ENCODE peak calls at places on chromosomes 3 and 15, in six cellular contexts. One of them, this sample, is unnamed.

GRCh38 chr3:161137260-161137659 is 32.1 kb upstream of the B3GALNT1 start:
- DNase-seq in HT1080: no peak
- DNase-seq in NCI-H1092: no peak
- DNase-seq in ELR: no peak
- DNase-seq in activated CD8-positive, alpha-beta memory T cell treated with anti-CD3 and anti-CD28 coated beads for 1 hour: no peak
- DNase-seq in stimulated activated naive CD8-positive, alpha-beta T cell treated with anti-CD3 and anti-CD28 coated beads, Interleukin-15, Interleukin-2, amounts not matched to agents 100 U/mL and 50 U/mL, for 24 hours: no peak
- DNase-seq in this sample: no peak

GRCh38 chr3:112633191-112633590 is 7.8 kb downstream of the CCDC80 start:
- DNase-seq in HT1080: peak; percentile 47
- DNase-seq in NCI-H1092: no peak
- DNase-seq in ELR: peak; percentile 22
- DNase-seq in activated CD8-positive, alpha-beta memory T cell treated with anti-CD3 and anti-CD28 coated beads for 1 hour: no peak
- DNase-seq in stimulated activated naive CD8-positive, alpha-beta T cell treated with anti-CD3 and anti-CD28 coated beads, Interleukin-15, Interleukin-2, amounts not matched to agents 100 U/mL and 50 U/mL, for 24 hours: no peak
- DNase-seq in this sample: no peak

GRCh38 chr15:89099968-89100367 is 11.7 kb downstream of the ABHD2 start:
- DNase-seq in HT1080: no peak
- DNase-seq in NCI-H1092: no peak
- DNase-seq in ELR: no peak
- DNase-seq in activated CD8-positive, alpha-beta memory T cell treated with anti-CD3 and anti-CD28 coated beads for 1 hour: no peak
- DNase-seq in stimulated activated naive CD8-positive, alpha-beta T cell treated with anti-CD3 and anti-CD28 coated beads, Interleukin-15, Interleukin-2, amounts not matched to agents 100 U/mL and 50 U/mL, for 24 hours: no peak
- DNase-seq in this sample: no peak

GRCh38 chr15:48373855-48374421 is 42.7 kb downstream of the DUT start:
- DNase-seq in HT1080: peak; percentile 88
- DNase-seq in NCI-H1092: no peak
- DNase-seq in ELR: peak; percentile 71
- DNase-seq in activated CD8-positive, alpha-beta memory T cell treated with anti-CD3 and anti-CD28 coated beads for 1 hour: no peak
- DNase-seq in stimulated activated naive CD8-positive, alpha-beta T cell treated with anti-CD3 and anti-CD28 coated beads, Interleukin-15, Interleukin-2, amounts not matched to agents 100 U/mL and 50 U/mL, for 24 hours: no peak
- DNase-seq in this sample: no peak

GRCh38 chr3:65508743-65509422 is 529.8 kb downstream of the MAGI1 start:
- DNase-seq in HT1080: no peak
- DNase-seq in NCI-H1092: no peak
- DNase-seq in ELR: no peak
- DNase-seq in activated CD8-positive, alpha-beta memory T cell treated with anti-CD3 and anti-CD28 coated beads for 1 hour: no peak
- DNase-seq in stimulated activated naive CD8-positive, alpha-beta T cell treated with anti-CD3 and anti-CD28 coated beads, Interleukin-15, Interleukin-2, amounts not matched to agents 100 U/mL and 50 U/mL, for 24 hours: no peak
- DNase-seq in this sample: no peak

GRCh38 chr3:50242778-50243551 is 7.0 kb downstream of the GNAI2 start:
- DNase-seq in HT1080: peak; percentile 65
- DNase-seq in NCI-H1092: no peak
- DNase-seq in ELR: peak; percentile 83
- DNase-seq in activated CD8-positive, alpha-beta memory T cell treated with anti-CD3 and anti-CD28 coated beads for 1 hour: no peak
- DNase-seq in stimulated activated naive CD8-positive, alpha-beta T cell treated with anti-CD3 and anti-CD28 coated beads, Interleukin-15, Interleukin-2, amounts not matched to agents 100 U/mL and 50 U/mL, for 24 hours: peak; percentile 66
- DNase-seq in this sample: peak; percentile 77

GRCh38 chr3:104133004-104133403 is 1233.7 kb upstream of the ALCAM start:
- DNase-seq in HT1080: no peak
- DNase-seq in NCI-H1092: no peak
- DNase-seq in ELR: no peak
- DNase-seq in activated CD8-positive, alpha-beta memory T cell treated with anti-CD3 and anti-CD28 coated beads for 1 hour: no peak
- DNase-seq in stimulated activated naive CD8-positive, alpha-beta T cell treated with anti-CD3 and anti-CD28 coated beads, Interleukin-15, Interleukin-2, amounts not matched to agents 100 U/mL and 50 U/mL, for 24 hours: no peak
- DNase-seq in this sample: no peak

GRCh38 chr3:194869482-194870169 is 183.9 kb downstream of the FAM43A start:
- DNase-seq in HT1080: peak; percentile 96
- DNase-seq in NCI-H1092: no peak
- DNase-seq in ELR: peak; percentile 91
- DNase-seq in activated CD8-positive, alpha-beta memory T cell treated with anti-CD3 and anti-CD28 coated beads for 1 hour: no peak
- DNase-seq in stimulated activated naive CD8-positive, alpha-beta T cell treated with anti-CD3 and anti-CD28 coated beads, Interleukin-15, Interleukin-2, amounts not matched to agents 100 U/mL and 50 U/mL, for 24 hours: no peak
- DNase-seq in this sample: no peak

GRCh38 chr3:32283304-32283703 is 44.8 kb downstream of the CMTM8 start:
- DNase-seq in HT1080: no peak
- DNase-seq in NCI-H1092: no peak
- DNase-seq in ELR: no peak
- DNase-seq in activated CD8-positive, alpha-beta memory T cell treated with anti-CD3 and anti-CD28 coated beads for 1 hour: no peak
- DNase-seq in stimulated activated naive CD8-positive, alpha-beta T cell treated with anti-CD3 and anti-CD28 coated beads, Interleukin-15, Interleukin-2, amounts not matched to agents 100 U/mL and 50 U/mL, for 24 hours: no peak
- DNase-seq in this sample: no peak

GRCh38 chr3:194323785-194324735 is 27.1 kb downstream of the CPN2 start:
- DNase-seq in HT1080: no peak
- DNase-seq in NCI-H1092: no peak
- DNase-seq in ELR: peak; percentile 77
- DNase-seq in activated CD8-positive, alpha-beta memory T cell treated with anti-CD3 and anti-CD28 coated beads for 1 hour: no peak
- DNase-seq in stimulated activated naive CD8-positive, alpha-beta T cell treated with anti-CD3 and anti-CD28 coated beads, Interleukin-15, Interleukin-2, amounts not matched to agents 100 U/mL and 50 U/mL, for 24 hours: peak; percentile 27
- DNase-seq in this sample: no peak

GRCh38 chr3:142543307-142543706 is 35.2 kb downstream of the ATR start:
- DNase-seq in HT1080: no peak
- DNase-seq in NCI-H1092: no peak
- DNase-seq in ELR: no peak
- DNase-seq in activated CD8-positive, alpha-beta memory T cell treated with anti-CD3 and anti-CD28 coated beads for 1 hour: no peak
- DNase-seq in stimulated activated naive CD8-positive, alpha-beta T cell treated with anti-CD3 and anti-CD28 coated beads, Interleukin-15, Interleukin-2, amounts not matched to agents 100 U/mL and 50 U/mL, for 24 hours: no peak
- DNase-seq in this sample: no peak

GRCh38 chr3:135531996-135532395 is 433.5 kb upstream of the PPP2R3A start:
- DNase-seq in HT1080: no peak
- DNase-seq in NCI-H1092: peak; percentile 19
- DNase-seq in ELR: no peak
- DNase-seq in activated CD8-positive, alpha-beta memory T cell treated with anti-CD3 and anti-CD28 coated beads for 1 hour: no peak
- DNase-seq in stimulated activated naive CD8-positive, alpha-beta T cell treated with anti-CD3 and anti-CD28 coated beads, Interleukin-15, Interleukin-2, amounts not matched to agents 100 U/mL and 50 U/mL, for 24 hours: no peak
- DNase-seq in this sample: no peak

GRCh38 chr3:40079203-40079844 is 230.2 kb upstream of the EIF1B start:
- DNase-seq in HT1080: no peak
- DNase-seq in NCI-H1092: no peak
- DNase-seq in ELR: peak; percentile 67
- DNase-seq in activated CD8-positive, alpha-beta memory T cell treated with anti-CD3 and anti-CD28 coated beads for 1 hour: no peak
- DNase-seq in stimulated activated naive CD8-positive, alpha-beta T cell treated with anti-CD3 and anti-CD28 coated beads, Interleukin-15, Interleukin-2, amounts not matched to agents 100 U/mL and 50 U/mL, for 24 hours: no peak
- DNase-seq in this sample: no peak

GRCh38 chr3:137171834-137172603 is 214.2 kb downstream of the IL20RB start:
- DNase-seq in HT1080: peak; percentile 50
- DNase-seq in NCI-H1092: no peak
- DNase-seq in ELR: no peak
- DNase-seq in activated CD8-positive, alpha-beta memory T cell treated with anti-CD3 and anti-CD28 coated beads for 1 hour: no peak
- DNase-seq in stimulated activated naive CD8-positive, alpha-beta T cell treated with anti-CD3 and anti-CD28 coated beads, Interleukin-15, Interleukin-2, amounts not matched to agents 100 U/mL and 50 U/mL, for 24 hours: no peak
- DNase-seq in this sample: no peak

GRCh38 chr3:23743141-23743784 is 62.5 kb upstream of the UBE2E1 start:
- DNase-seq in HT1080: no peak
- DNase-seq in NCI-H1092: no peak
- DNase-seq in ELR: no peak
- DNase-seq in activated CD8-positive, alpha-beta memory T cell treated with anti-CD3 and anti-CD28 coated beads for 1 hour: no peak
- DNase-seq in stimulated activated naive CD8-positive, alpha-beta T cell treated with anti-CD3 and anti-CD28 coated beads, Interleukin-15, Interleukin-2, amounts not matched to agents 100 U/mL and 50 U/mL, for 24 hours: no peak
- DNase-seq in this sample: peak; percentile 20

GRCh38 chr15:98400120-98400519 is 248.2 kb upstream of the IGF1R start:
- DNase-seq in HT1080: no peak
- DNase-seq in NCI-H1092: no peak
- DNase-seq in ELR: no peak
- DNase-seq in activated CD8-positive, alpha-beta memory T cell treated with anti-CD3 and anti-CD28 coated beads for 1 hour: no peak
- DNase-seq in stimulated activated naive CD8-positive, alpha-beta T cell treated with anti-CD3 and anti-CD28 coated beads, Interleukin-15, Interleukin-2, amounts not matched to agents 100 U/mL and 50 U/mL, for 24 hours: no peak
- DNase-seq in this sample: no peak

This sample was measured in endothelial cell.